ENCODE peak calls at places on chromosomes 5 and 9, in five cellular contexts. S is K562, F is HepG2, Y is GM12878, E is H1. J is an unnamed sample.

GRCh38 chr5:145189786-145190185 is 645.4 kb downstream of the PRELID2 start:
- DNase-seq in S (no peak), F (no peak), Y (no peak), E (no peak), J (no peak)

GRCh38 chr5:15885156-15885555 is 294.4 kb downstream of the MARCHF11 start:
- DNase-seq in E (no peak), S (no peak), Y (no peak), F (no peak), J (no peak)

GRCh38 chr9:95626885-95627558 is 110.3 kb upstream of the PTCH1 start:
- DNase-seq in S (no peak), Y (no peak), F (no peak), E (no peak), J (no peak)

GRCh38 chr5:61620660-61621650 is 288.9 kb downstream of the ZSWIM6 start:
- DNase-seq in Y (no peak), E (no peak), F (no peak), S (no peak), J (peak)

GRCh38 chr9:130199605-130200004 is 27.4 kb downstream of the NCS1 start:
- DNase-seq in Y (no peak), F (no peak), E (no peak), S (no peak), J (no peak)

GRCh38 chr5:93022211-93022610 is 558.8 kb downstream of the NR2F1-AS1 start:
- DNase-seq in S (no peak), E (no peak), Y (no peak), F (no peak), J (no peak)

GRCh38 chr5:83988293-83988685 is 267.6 kb upstream of the HAPLN1 start:
- DNase-seq in F (no peak), S (no peak), Y (no peak), E (no peak), J (no peak)

GRCh38 chr9:2622361-2623045 is 916 bp downstream of the VLDLR start:
- DNase-seq in S (no peak), E (no peak), F (no peak), Y (no peak), J (peak)

GRCh38 chr5:142342128-142342981 is 17.5 kb upstream of the SPRY4 start:
- DNase-seq in S (peak), F (peak), E (no peak), Y (no peak), J (no peak)

GRCh38 chr9:93302586-93303257 is 118.8 kb downstream of the WNK2 start:
- DNase-seq in S (peak), E (no peak), Y (no peak), F (peak), J (peak)

GRCh38 chr5:132377738-132378137 is 8.2 kb downstream of the SLC22A5 start:
- DNase-seq in S (no peak), F (no peak), Y (no peak), E (no peak), J (no peak)

GRCh38 chr9:96138616-96139015 is 163.4 kb downstream of the HSD17B3 start:
- DNase-seq in Y (no peak), F (no peak), E (no peak), S (no peak), J (no peak)

GRCh38 chr5:5414999-5415398 is 7.5 kb upstream of the ICE1 start:
- DNase-seq in S (no peak), E (no peak), Y (no peak), F (peak), J (no peak)

GRCh38 chr5:80967500-80968181 is 7.5 kb downstream of the RASGRF2 start:
- DNase-seq in S (no peak), Y (no peak), F (peak), E (no peak), J (peak)

GRCh38 chr5:134099288-134099872 is 15.1 kb upstream of the TCF7 start:
- DNase-seq in F (no peak), S (no peak), Y (no peak), E (no peak), J (no peak)

GRCh38 chr5:83590966-83591365 is 119.4 kb downstream of the VCAN start:
- DNase-seq in S (no peak), E (no peak), F (no peak), Y (no peak), J (no peak)

GRCh38 chr9:8558176-8558575 is 758.6 kb upstream of the DMAC1 start:
- DNase-seq in S (no peak), F (no peak), Y (no peak), E (no peak), J (peak)

GRCh38 chr5:56155992-56156584 is 77.0 kb downstream of the ANKRD55 start:
- DNase-seq in E (no peak), Y (no peak), S (no peak), F (no peak), J (no peak)

GRCh38 chr9:83598487-83598886 is 24.5 kb upstream of the IDNK start:
- DNase-seq in S (no peak), E (no peak), F (peak), Y (no peak), J (no peak)

GRCh38 chr5:156310115-156310514 is 16.8 kb upstream of the SGCD start:
- DNase-seq in E (no peak), Y (no peak), F (no peak), S (no peak), J (no peak)

GRCh38 chr9:81213456-81213855 is 475.9 kb downstream of the TLE1 start:
- DNase-seq in S (no peak), F (no peak), E (no peak), Y (no peak), J (no peak)

GRCh38 chr9:95852059-95853032 is 23.1 kb upstream of the ERCC6L2 start:
- DNase-seq in F (no peak), E (no peak), Y (peak), S (peak), J (peak)

GRCh38 chr5:57595530-57596098 is 113.0 kb upstream of the ACTBL2 start:
- DNase-seq in Y (no peak), F (no peak), E (no peak), S (no peak), J (no peak)

GRCh38 chr5:97547999-97548797 is 365.2 kb upstream of the RIOK2 start:
- DNase-seq in S (no peak), E (no peak), Y (peak), F (no peak), J (no peak)

GRCh38 chr5:54291498-54291897 is 18.9 kb downstream of the ARL15 start:
- DNase-seq in E (no peak), S (no peak), Y (no peak), F (no peak), J (no peak)

GRCh38 chr9:133970581-133970900 is 21.6 kb downstream of the VAV2 start:
- DNase-seq in E (no peak), S (no peak), F (no peak), Y (no peak), J (no peak)

GRCh38 chr5:81391-82021 is 10.5 kb upstream of the PLEKHG4B start:
- DNase-seq in Y (no peak), E (no peak), F (no peak), S (no peak), J (no peak)

GRCh38 chr5:169242175-169242848 is 58.6 kb downstream of the SLIT3 start:
- DNase-seq in E (no peak), F (no peak), S (no peak), Y (no peak), J (no peak)

GRCh38 chr5:172866802-172867748 is 33.0 kb downstream of the ERGIC1 start:
- DNase-seq in Y (no peak), E (no peak), S (no peak), F (no peak), J (no peak)
- TF ChIP-seq EP300 in Y (no peak), E (no peak), S (no peak), F (no peak), J (no peak)

GRCh38 chr9:79699479-79699878 is 127.7 kb downstream of the TLE4 start:
- DNase-seq in F (no peak), E (no peak), Y (no peak), S (no peak), J (no peak)

GRCh38 chr9:79700607-79701330 is 129.0 kb downstream of the TLE4 start:
- DNase-seq in F (no peak), Y (no peak), S (no peak), E (no peak), J (no peak)

GRCh38 chr9:79705704-79706103 is 133.9 kb downstream of the TLE4 start:
- DNase-seq in E (no peak), S (no peak), F (no peak), Y (no peak), J (no peak)

GRCh38 chr9:79698988-79699387 is 127.2 kb downstream of the TLE4 start:
- DNase-seq in E (no peak), F (no peak), S (no peak), Y (no peak), J (no peak)

GRCh38 chr9:79701651-79702050 is 129.9 kb downstream of the TLE4 start:
- DNase-seq in F (no peak), E (no peak), Y (no peak), S (no peak), J (no peak)
- TF ChIP-seq USF2 in F (no peak), E (no peak), Y (no peak), S (no peak), J (no peak)

GRCh38 chr5:107469485-107469884 is 201.3 kb downstream of the EFNA5 start:
- DNase-seq in S (no peak), Y (no peak), F (no peak), E (no peak), J (peak)

GRCh38 chr5:107470007-107470582 is 200.6 kb downstream of the EFNA5 start:
- DNase-seq in S (no peak), E (no peak), F (no peak), Y (no peak), J (no peak)

GRCh38 chr5:107474724-107475489 is 195.8 kb downstream of the EFNA5 start:
- DNase-seq in F (no peak), Y (peak), E (no peak), S (no peak), J (peak)

GRCh38 chr5:107474361-107474723 is 196.4 kb downstream of the EFNA5 start:
- DNase-seq in E (no peak), Y (no peak), S (no peak), F (no peak), J (no peak)

GRCh38 chr5:107472620-107473064 is 198.1 kb downstream of the EFNA5 start:
- DNase-seq in E (peak), Y (no peak), F (no peak), S (no peak), J (no peak)
- TF ChIP-seq KDM1A in E (no peak), Y (no peak), F (no peak), S (no peak), J (no peak)

GRCh38 chr9:37471942-37472679 is 6.9 kb upstream of the ZBTB5 start:
- DNase-seq in F (peak), E (peak), S (no peak), Y (no peak), J (peak)
- TF ChIP-seq EP300 in F (no peak), E (no peak), S (no peak), Y (no peak), J (no peak)